ENCODE peak calls at places on chromosomes 1 and 21, in five cellular contexts. V, D, M, G and T are unnamed samples.

GRCh38 chr1:222334026-222334680 is 213.8 kb downstream of the HHIPL2 start:
- DNase-seq in G (no peak), D (peak; percentile 9), M (no peak), V (peak; percentile 20), T (peak; percentile 8)

GRCh38 chr1:61642475-61643232 is 82.3 kb downstream of the TM2D1 start:
- DNase-seq in D (no peak), G (no peak), V (no peak), M (no peak), T (no peak)

GRCh38 chr1:23639460-23639859 is 52.1 kb upstream of the RPL11 start:
- DNase-seq in M (no peak), V (no peak), D (no peak), G (no peak), T (no peak)

GRCh38 chr21:29436143-29436542 is 137.4 kb downstream of the BACH1 start:
- DNase-seq in M (peak; percentile 81), G (peak; percentile 41), D (peak; percentile 59), V (no peak), T (no peak)

GRCh38 chr1:164623805-164624204 is 64.8 kb downstream of the PBX1 start:
- DNase-seq in V (no peak), M (no peak), G (no peak), D (no peak), T (no peak)

GRCh38 chr1:87473203-87473661 is 144.6 kb downstream of the LMO4 start:
- DNase-seq in V (peak; percentile 21), M (peak; percentile 18), G (no peak), D (no peak), T (peak; percentile 15)

GRCh38 chr1:31855038-31855845 is 39.4 kb upstream of the SPOCD1 start:
- DNase-seq in M (peak; percentile 58), V (no peak), G (no peak), D (peak; percentile 61), T (peak; percentile 74)

GRCh38 chr1:36231191-36231590 is 6.9 kb downstream of the THRAP3 start:
- DNase-seq in D (no peak), M (no peak), V (no peak), G (no peak), T (no peak)

GRCh38 chr1:246091477-246091876 is 415.6 kb downstream of the SMYD3 start:
- DNase-seq in G (no peak), D (no peak), M (no peak), V (no peak), T (no peak)

GRCh38 chr1:19452221-19452663 is 33.1 kb downstream of the CAPZB start:
- DNase-seq in V (peak; percentile 74), G (peak; percentile 82), D (peak; percentile 94), M (peak; percentile 75), T (no peak)

GRCh38 chr21:41170442-41170841 is 2.5 kb downstream of the BACE2 start:
- DNase-seq in G (peak; percentile 60), D (peak; percentile 23), M (peak; percentile 53), V (no peak), T (peak; percentile 7)

GRCh38 chr21:26130249-26130896 is 40.2 kb downstream of the APP start:
- DNase-seq in D (peak; percentile 76), V (no peak), G (no peak), M (peak; percentile 81), T (peak; percentile 76)

GRCh38 chr1:227894306-227894721 is 53.4 kb downstream of the WNT9A start:
- DNase-seq in G (peak; percentile 33), D (no peak), V (no peak), M (no peak), T (no peak)

GRCh38 chr1:61641578-61642336 is 83.2 kb downstream of the TM2D1 start:
- DNase-seq in V (no peak), M (peak; percentile 80), G (peak; percentile 88), D (peak; percentile 67), T (peak; percentile 63)

GRCh38 chr1:232968965-232969364 is 18.6 kb downstream of the NTPCR start:
- DNase-seq in M (peak; percentile 55), D (peak; percentile 56), V (no peak), G (peak; percentile 75), T (no peak)

GRCh38 chr1:44645466-44646244 is 28.6 kb downstream of the TMEM53 start:
- DNase-seq in D (peak; percentile 90), V (no peak), M (no peak), G (peak; percentile 67), T (no peak)

GRCh38 chr1:47023268-47024137 is at the start of gene CYP4X1:
- DNase-seq in G (peak; percentile 66), M (peak; percentile 47), D (no peak), V (no peak), T (no peak)

GRCh38 chr1:43540653-43541071 is 10.0 kb downstream of the PTPRF start:
- DNase-seq in M (no peak), D (peak; percentile 48), G (no peak), V (no peak), T (peak; percentile 70)

GRCh38 chr1:169528214-169529067 is 42.7 kb upstream of the SLC19A2 start:
- DNase-seq in V (no peak), G (no peak), D (no peak), M (no peak), T (no peak)

GRCh38 chr1:230875370-230875769 is 7.0 kb upstream of the C1orf198 start:
- DNase-seq in M (no peak), D (no peak), G (no peak), V (no peak), T (no peak)

GRCh38 chr1:6281511-6282402 is 20.9 kb upstream of the GPR153 start:
- DNase-seq in V (no peak), M (no peak), G (no peak), D (no peak), T (no peak)

GRCh38 chr1:15680614-15681345 is 3.3 kb upstream of the PLEKHM2 start:
- DNase-seq in V (peak; percentile 57), D (peak; percentile 96), M (peak; percentile 92), G (no peak), T (peak; percentile 94)

GRCh38 chr1:109263234-109263596 is 13.9 kb downstream of the CELSR2 start:
- DNase-seq in V (no peak), G (no peak), M (no peak), D (no peak), T (no peak)

GRCh38 chr1:156385534-156386031 is 16.6 kb downstream of the RHBG start:
- DNase-seq in M (peak; percentile 78), D (peak; percentile 63), V (no peak), G (peak; percentile 53), T (peak; percentile 67)

GRCh38 chr1:11158720-11159321 is 30.3 kb upstream of the ANGPTL7 start:
- DNase-seq in M (peak; percentile 93), V (peak; percentile 50), G (no peak), D (peak; percentile 98), T (peak; percentile 80)

GRCh38 chr1:108080448-108080847 is 115.5 kb upstream of the VAV3 start:
- DNase-seq in D (no peak), M (no peak), G (no peak), V (no peak), T (no peak)

GRCh38 chr1:54968581-54968980 is 11.8 kb upstream of the TMEM61 start:
- DNase-seq in M (no peak), V (no peak), G (no peak), D (no peak), T (no peak)

GRCh38 chr21:45618846-45619485 is 24.6 kb upstream of the PCBP3 start:
- DNase-seq in D (no peak), M (peak; percentile 59), V (no peak), G (no peak), T (no peak)

GRCh38 chr1:150257624-150258274 is at the start of gene CA14:
- DNase-seq in G (peak; percentile 57), D (no peak), V (no peak), M (no peak), T (peak; percentile 20)

GRCh38 chr21:29265690-29266479 is 32.8 kb upstream of the BACH1 start:
- DNase-seq in V (no peak), D (no peak), G (no peak), M (no peak), T (no peak)

GRCh38 chr1:204990059-204990664 is 52.9 kb upstream of the CNTN2 start:
- DNase-seq in D (no peak), M (no peak), V (no peak), G (no peak), T (no peak)

GRCh38 chr1:9691726-9692125 is 40.2 kb downstream of the PIK3CD start:
- DNase-seq in G (no peak), D (no peak), V (no peak), M (no peak), T (no peak)

GRCh38 chr1:212074313-212074712 is 38.8 kb downstream of the DTL start:
- DNase-seq in M (no peak), G (no peak), D (no peak), V (no peak), T (no peak)